ENCODE peak calls at places on chromosomes 5 and 9, in ten cellular contexts. Y is AG04449; M is type B pancreatic cell; J is tibial artery; P is psoas muscle; Q is osteocyte; H is CD8-positive, alpha-beta T cell; L is mammary epithelial cell; B is CD4-positive, alpha-beta T cell; S is thyroid gland. O is an unnamed sample.

GRCh38 chr9:133708123-133708769 is 29.9 kb downstream of the SARDH start:
- DNase-seq in Y (no peak), M (no peak), J (no peak), P (no peak), Q (no peak), H (no peak), L (no peak), B (no peak), S (no peak), O (peak)

GRCh38 chr5:168734657-168735344 is 155.6 kb upstream of the PANK3 start:
- DNase-seq in Y (no peak), M (no peak), J (peak), P (peak), Q (peak), H (no peak), L (no peak), B (no peak), S (peak), O (no peak)

GRCh38 chr5:122358382-122358990 is 46.4 kb downstream of the SNCAIP start:
- DNase-seq in Y (no peak), M (no peak), J (no peak), P (no peak), Q (no peak), H (no peak), L (no peak), B (no peak), S (no peak), O (no peak)

GRCh38 chr5:58072202-58072791 is 387.6 kb downstream of the PLK2 start:
- DNase-seq in Y (no peak), M (no peak), J (no peak), P (no peak), Q (no peak), H (no peak), L (no peak), B (no peak), S (no peak), O (no peak)

GRCh38 chr5:141496038-141496437 is 7.2 kb downstream of the PCDHGC5 start:
- DNase-seq in Y (no peak), M (no peak), J (no peak), P (no peak), Q (no peak), H (no peak), L (no peak), B (no peak), S (no peak), O (no peak)

GRCh38 chr9:113943112-113944009 is 67.3 kb downstream of the ZNF618 start:
- DNase-seq in Y (no peak), M (peak), J (no peak), P (no peak), Q (peak), H (no peak), L (no peak), B (no peak), S (no peak), O (no peak)

GRCh38 chr5:151596839-151597539 is 5.9 kb upstream of the FAT2 start:
- DNase-seq in Y (no peak), M (no peak), J (no peak), P (no peak), Q (no peak), H (no peak), L (no peak), B (no peak), S (no peak), O (peak)

GRCh38 chr9:120348951-120349429 is 231.0 kb downstream of the CDK5RAP2 start:
- DNase-seq in Y (no peak), M (no peak), J (no peak), P (no peak), Q (no peak), H (no peak), L (peak), B (no peak), S (peak), O (peak)

GRCh38 chr5:5710471-5710870 is 288.0 kb downstream of the ICE1 start:
- DNase-seq in Y (no peak), M (no peak), J (no peak), P (no peak), Q (no peak), H (no peak), L (no peak), B (no peak), S (peak), O (no peak)

GRCh38 chr5:181223729-181224389 is 778 bp downstream of the TRIM41 start:
- DNase-seq in Y (no peak), M (no peak), J (peak), P (peak), Q (peak), H (no peak), L (no peak), B (no peak), S (peak), O (peak)

GRCh38 chr5:1561402-1561929 is 37.7 kb upstream of the LPCAT1 start:
- DNase-seq in Y (no peak), M (no peak), J (no peak), P (no peak), Q (no peak), H (no peak), L (no peak), B (no peak), S (no peak), O (no peak)

GRCh38 chr5:18553269-18553668 is 919.0 kb downstream of the TAF11L14 start:
- DNase-seq in Y (no peak), M (no peak), J (no peak), P (no peak), Q (no peak), H (no peak), L (peak), B (no peak), S (peak), O (no peak)

GRCh38 chr9:115694014-115694413 is 459.6 kb upstream of the PAPPA start:
- DNase-seq in Y (peak), M (no peak), J (no peak), P (no peak), Q (no peak), H (no peak), L (peak), B (no peak), S (no peak), O (peak)
- TF ChIP-seq CTCF in Y (peak), M (peak), J (peak), P (peak), Q (peak), H (no peak), L (peak), B (no peak), S (no peak), O (peak)

GRCh38 chr5:36944607-36945225 is 68.1 kb downstream of the NIPBL start:
- DNase-seq in Y (no peak), M (no peak), J (no peak), P (no peak), Q (no peak), H (no peak), L (peak), B (no peak), S (no peak), O (no peak)
- TF ChIP-seq CTCF in Y (peak), M (peak), J (peak), P (peak), Q (peak), H (peak), L (peak), B (peak), S (peak), O (peak)

GRCh38 chr9:129885670-129886106 is 50.4 kb downstream of the USP20 start:
- DNase-seq in Y (peak), M (peak), J (peak), P (peak), Q (peak), H (peak), L (peak), B (peak), S (peak), O (peak)
- TF ChIP-seq CTCF in Y (peak), M (peak), J (peak), P (peak), Q (peak), H (peak), L (peak), B (peak), S (peak), O (peak)

DNA sequence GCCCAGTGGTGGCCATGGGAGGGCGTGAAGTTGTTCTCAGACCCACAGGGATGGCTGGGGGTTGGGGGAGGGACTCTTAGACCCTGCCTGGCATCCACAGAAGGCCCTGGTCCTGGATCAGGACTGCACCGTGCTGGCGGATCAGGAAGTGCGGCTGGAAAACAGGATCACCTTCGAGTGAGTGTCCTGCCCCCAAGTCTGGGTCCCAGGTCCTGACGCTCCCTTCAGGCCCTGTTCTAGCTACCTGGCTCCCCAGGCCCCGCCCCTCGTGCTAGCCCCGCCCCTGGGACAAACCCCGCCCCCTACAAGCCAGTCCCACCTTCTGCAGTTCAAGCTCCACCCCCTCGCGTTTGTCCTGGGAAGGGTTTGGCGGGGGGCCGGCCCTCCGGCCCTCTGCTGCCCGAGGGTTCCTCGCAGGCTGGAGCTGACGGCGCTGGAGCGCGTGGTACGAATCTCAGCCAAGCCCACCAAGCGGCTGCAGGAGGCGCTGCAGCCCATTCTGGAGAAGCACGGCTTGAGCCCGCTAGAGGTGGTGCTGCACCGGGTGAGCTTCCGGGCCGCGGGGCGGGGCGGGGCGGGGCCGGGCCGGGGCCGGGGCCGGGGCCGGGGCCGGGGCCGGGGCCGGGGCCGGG is 12.9 kb downstream of the RGS14 start:
- DNase-seq in Y (no peak), M (peak), J (peak), P (peak), Q (peak), H (peak), L (peak), B (peak), S (peak), O (peak)
- TF ChIP-seq CTCF in Y (peak), M (peak), J (peak), P (peak), Q (peak), H (no peak), L (peak), B (no peak), S (peak), O (peak)

DNA sequence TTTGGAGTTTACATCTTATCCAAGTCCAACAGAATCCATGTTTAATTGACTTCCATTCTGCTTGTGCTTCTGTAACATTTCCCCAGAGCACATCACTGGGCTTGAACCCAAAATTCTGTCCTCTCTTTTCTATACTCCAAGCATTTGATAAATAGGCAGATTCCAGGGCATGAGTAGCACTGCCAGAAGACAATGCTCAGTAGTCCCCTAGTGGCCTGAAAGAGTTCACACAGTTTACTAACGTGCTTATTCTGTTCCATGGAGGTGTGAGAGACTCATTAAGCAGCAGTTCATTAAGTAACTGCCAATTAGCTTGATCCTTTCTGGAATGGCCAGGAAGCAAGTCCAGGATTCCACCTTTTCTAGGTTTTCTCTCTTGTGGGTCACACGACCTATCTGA is 9.4 kb upstream of the GABRA6 start:
- DNase-seq in Y (no peak), M (no peak), J (no peak), P (no peak), Q (no peak), H (no peak), L (no peak), B (no peak), S (no peak), O (no peak)
- TF ChIP-seq CTCF in Y (no peak), M (peak), J (no peak), P (no peak), Q (peak), H (no peak), L (peak), B (no peak), S (no peak), O (peak)

DNA sequence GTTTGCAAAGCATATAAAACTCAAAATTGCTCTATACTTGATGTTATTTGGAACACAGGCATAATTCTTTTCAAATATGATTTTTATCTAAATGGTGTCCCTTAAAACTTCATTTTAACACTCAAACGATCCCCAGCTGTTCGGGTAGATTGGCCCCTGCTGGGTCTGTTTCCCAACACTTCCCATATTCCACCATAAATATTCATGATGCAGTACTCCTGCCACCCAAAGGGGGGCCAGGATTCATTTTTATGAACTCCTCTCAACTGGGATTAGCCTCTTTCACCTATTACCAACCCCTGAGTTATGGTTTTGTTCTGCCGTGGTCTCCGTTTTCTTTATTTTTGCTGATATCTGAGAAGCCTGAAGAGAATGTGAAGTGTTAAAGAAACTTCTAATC is 383.9 kb downstream of the DMRT2 start:
- DNase-seq in Y (no peak), M (no peak), J (no peak), P (no peak), Q (no peak), H (no peak), L (no peak), B (no peak), S (no peak), O (no peak)
- TF ChIP-seq CTCF in Y (no peak), M (peak), J (no peak), P (peak), Q (no peak), H (no peak), L (no peak), B (no peak), S (no peak), O (peak)

DNA sequence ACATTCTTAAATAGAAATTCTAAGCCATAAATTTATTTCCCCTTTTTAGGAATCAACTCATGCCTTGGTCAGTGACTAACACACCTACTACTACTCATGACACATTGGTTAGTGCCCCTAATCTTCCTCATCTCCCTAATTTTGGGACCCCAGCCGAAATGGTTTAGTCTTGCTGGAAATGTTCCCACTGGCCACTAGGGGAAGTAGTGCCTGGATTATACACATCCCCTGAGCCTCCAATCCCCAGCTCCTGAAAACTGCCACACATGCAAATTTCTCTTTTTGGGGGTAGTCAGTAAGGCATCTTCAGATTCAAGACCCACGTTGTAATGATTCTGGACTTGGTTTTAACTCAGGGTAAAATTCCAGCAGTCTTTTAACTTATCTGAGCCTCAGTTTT is 79.8 kb downstream of the HSD17B3 start:
- DNase-seq in Y (no peak), M (no peak), J (no peak), P (no peak), Q (no peak), H (no peak), L (no peak), B (no peak), S (no peak), O (no peak)
- TF ChIP-seq CTCF in Y (peak), M (peak), J (peak), P (peak), Q (peak), H (no peak), L (peak), B (peak), S (peak), O (peak)

DNA sequence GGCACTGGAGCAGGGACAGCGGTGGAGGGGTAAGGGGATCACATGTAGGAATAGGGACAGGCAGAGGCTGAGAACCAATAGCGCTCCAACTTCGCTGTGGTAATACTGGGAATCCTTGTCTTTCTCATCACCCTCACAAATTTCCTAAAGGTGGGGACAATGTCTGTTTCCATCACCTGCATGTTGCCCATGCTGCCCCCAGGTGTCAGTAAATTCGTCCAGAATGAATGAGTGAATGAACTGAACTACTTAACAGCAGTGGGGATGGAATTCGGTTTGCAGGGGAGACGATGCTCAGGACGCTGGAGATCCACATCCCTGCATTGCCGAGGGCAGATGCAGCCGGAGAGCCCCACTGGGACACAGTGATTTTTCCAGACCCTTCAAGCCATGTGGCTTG is 129.9 kb downstream of the PDZD2 start:
- DNase-seq in Y (no peak), M (no peak), J (no peak), P (no peak), Q (no peak), H (no peak), L (no peak), B (no peak), S (no peak), O (no peak)
- TF ChIP-seq CTCF in Y (no peak), M (no peak), J (no peak), P (no peak), Q (no peak), H (no peak), L (no peak), B (no peak), S (no peak), O (no peak)

DNA sequence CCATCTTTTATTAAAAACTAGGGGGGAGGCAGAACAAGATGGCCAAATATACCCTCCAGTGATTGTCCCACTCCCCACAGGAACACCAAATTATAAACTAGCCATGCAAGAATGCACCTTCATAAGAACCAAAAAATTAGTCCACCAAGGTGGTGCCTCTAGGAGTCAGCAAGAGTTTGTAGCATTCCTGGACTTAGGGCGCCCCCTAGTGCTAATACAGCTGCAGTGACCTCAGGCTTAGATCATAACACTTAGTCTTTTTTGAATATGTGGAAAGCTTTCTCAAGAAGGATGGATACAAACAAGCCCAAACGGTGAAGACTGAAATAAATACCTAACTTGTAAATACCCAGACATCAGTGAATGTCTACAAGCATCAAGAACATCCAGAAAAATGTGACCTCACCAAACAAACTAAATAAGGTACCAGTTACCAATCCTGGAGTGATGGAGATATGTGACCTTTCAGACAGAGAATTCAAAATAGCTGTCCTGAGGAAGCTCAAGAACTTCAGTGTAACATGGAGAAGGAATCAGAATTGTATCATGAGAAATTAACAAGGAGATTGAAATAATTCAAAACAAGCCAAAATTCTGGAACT is 19.3 kb downstream of the PPIP5K2 start:
- DNase-seq in Y (peak), M (no peak), J (peak), P (peak), Q (peak), H (peak), L (peak), B (peak), S (peak), O (peak)
- TF ChIP-seq CTCF in Y (peak), M (peak), J (peak), P (peak), Q (peak), H (peak), L (peak), B (peak), S (peak), O (peak)

O was measured in nephron progenitor cell.